ENCODE peak calls at places on chromosome 1, in seven cellular contexts. One of them, this sample, is unnamed.

GRCh38 chr1:9438431-9439073 is 100.7 kb upstream of the SLC25A33 start:
- DNase-seq in HepG2: peak
- DNase-seq in GM23338: no peak
- DNase-seq in breast epithelium: peak
- DNase-seq in SK-N-SH: no peak
- DNase-seq in endothelial cell of umbilical vein: peak
- DNase-seq in K562: no peak
- DNase-seq in this sample: peak

GRCh38 chr1:79197421-79197820 is 190.9 kb upstream of the ADGRL4 start:
- DNase-seq in endothelial cell of umbilical vein: peak
- DNase-seq in GM23338: peak
- DNase-seq in K562: no peak
- DNase-seq in SK-N-SH: peak
- DNase-seq in breast epithelium: no peak
- DNase-seq in HepG2: no peak
- DNase-seq in this sample: no peak

GRCh38 chr1:236848274-236848925 is 53.3 kb downstream of the MTR start:
- DNase-seq in endothelial cell of umbilical vein: no peak
- DNase-seq in HepG2: no peak
- DNase-seq in SK-N-SH: no peak
- DNase-seq in breast epithelium: no peak
- DNase-seq in K562: no peak
- DNase-seq in GM23338: no peak
- DNase-seq in this sample: no peak

GRCh38 chr1:44842763-44843655 is at the start of gene PTCH2:
- DNase-seq in endothelial cell of umbilical vein: peak
- DNase-seq in breast epithelium: peak
- DNase-seq in SK-N-SH: peak
- DNase-seq in GM23338: peak
- DNase-seq in HepG2: peak
- DNase-seq in K562: peak
- DNase-seq in this sample: no peak

GRCh38 chr1:153291514-153291913 is 21.2 kb downstream of the PGLYRP3 start:
- DNase-seq in GM23338: no peak
- DNase-seq in K562: no peak
- DNase-seq in breast epithelium: no peak
- DNase-seq in HepG2: no peak
- DNase-seq in SK-N-SH: no peak
- DNase-seq in endothelial cell of umbilical vein: no peak
- DNase-seq in this sample: peak

GRCh38 chr1:245264226-245264625 is 109.4 kb downstream of the KIF26B start:
- DNase-seq in GM23338: no peak
- DNase-seq in K562: no peak
- DNase-seq in SK-N-SH: no peak
- DNase-seq in endothelial cell of umbilical vein: no peak
- DNase-seq in HepG2: no peak
- DNase-seq in breast epithelium: no peak
- DNase-seq in this sample: no peak

GRCh38 chr1:218369688-218370511 is 24.8 kb downstream of the TGFB2 start:
- DNase-seq in SK-N-SH: no peak
- DNase-seq in endothelial cell of umbilical vein: no peak
- DNase-seq in GM23338: no peak
- DNase-seq in HepG2: no peak
- DNase-seq in K562: no peak
- DNase-seq in breast epithelium: no peak
- DNase-seq in this sample: no peak

GRCh38 chr1:11590395-11590794 is 63.8 kb downstream of the FBXO2 start:
- DNase-seq in SK-N-SH: no peak
- DNase-seq in K562: peak
- DNase-seq in breast epithelium: no peak
- DNase-seq in GM23338: peak
- DNase-seq in HepG2: no peak
- DNase-seq in endothelial cell of umbilical vein: no peak
- DNase-seq in this sample: no peak

GRCh38 chr1:99538618-99538956 is 107.3 kb upstream of the PALMD start:
- DNase-seq in SK-N-SH: no peak
- DNase-seq in HepG2: no peak
- DNase-seq in endothelial cell of umbilical vein: no peak
- DNase-seq in K562: no peak
- DNase-seq in GM23338: no peak
- DNase-seq in breast epithelium: no peak
- DNase-seq in this sample: no peak

GRCh38 chr1:66383168-66383567 is 150.8 kb upstream of the SGIP1 start:
- DNase-seq in SK-N-SH: no peak
- DNase-seq in endothelial cell of umbilical vein: no peak
- DNase-seq in K562: no peak
- DNase-seq in GM23338: peak
- DNase-seq in HepG2: no peak
- DNase-seq in breast epithelium: no peak
- DNase-seq in this sample: no peak

GRCh38 chr1:166330096-166330495 is 163.3 kb upstream of the FAM78B start:
- DNase-seq in GM23338: no peak
- DNase-seq in SK-N-SH: no peak
- DNase-seq in endothelial cell of umbilical vein: no peak
- DNase-seq in breast epithelium: no peak
- DNase-seq in K562: no peak
- DNase-seq in HepG2: no peak
- DNase-seq in this sample: no peak

GRCh38 chr1:151989131-151989868 is 4.4 kb downstream of the S100A10 start:
- DNase-seq in breast epithelium: no peak
- DNase-seq in SK-N-SH: no peak
- DNase-seq in K562: no peak
- DNase-seq in GM23338: no peak
- DNase-seq in HepG2: no peak
- DNase-seq in endothelial cell of umbilical vein: peak
- DNase-seq in this sample: no peak

GRCh38 chr1:53367503-53368313 is 39.8 kb upstream of the LRP8 start:
- DNase-seq in K562: peak
- DNase-seq in GM23338: no peak
- DNase-seq in breast epithelium: no peak
- DNase-seq in endothelial cell of umbilical vein: no peak
- DNase-seq in SK-N-SH: peak
- DNase-seq in HepG2: no peak
- DNase-seq in this sample: peak

GRCh38 chr1:111234866-111235265 is 7.4 kb downstream of the CHI3L2 start:
- DNase-seq in SK-N-SH: no peak
- DNase-seq in HepG2: no peak
- DNase-seq in GM23338: no peak
- DNase-seq in breast epithelium: no peak
- DNase-seq in K562: no peak
- DNase-seq in endothelial cell of umbilical vein: no peak
- DNase-seq in this sample: no peak

GRCh38 chr1:16324456-16324890 is 27.8 kb downstream of the FBXO42 start:
- DNase-seq in endothelial cell of umbilical vein: peak
- DNase-seq in breast epithelium: no peak
- DNase-seq in K562: no peak
- DNase-seq in HepG2: no peak
- DNase-seq in GM23338: no peak
- DNase-seq in SK-N-SH: no peak
- DNase-seq in this sample: no peak

GRCh38 chr1:154493276-154493675 is 8.7 kb upstream of the TDRD10 start:
- DNase-seq in breast epithelium: no peak
- DNase-seq in K562: no peak
- DNase-seq in endothelial cell of umbilical vein: peak
- DNase-seq in GM23338: peak
- DNase-seq in SK-N-SH: peak
- DNase-seq in HepG2: no peak
- DNase-seq in this sample: no peak

GRCh38 chr1:13830616-13831280 is 130.8 kb downstream of the PRDM2 start:
- DNase-seq in SK-N-SH: peak
- DNase-seq in endothelial cell of umbilical vein: no peak
- DNase-seq in breast epithelium: no peak
- DNase-seq in K562: no peak
- DNase-seq in GM23338: no peak
- DNase-seq in HepG2: no peak
- DNase-seq in this sample: peak

GRCh38 chr1:85240174-85240601 is 19.3 kb downstream of the C1orf52 start:
- DNase-seq in GM23338: peak
- DNase-seq in breast epithelium: no peak
- DNase-seq in endothelial cell of umbilical vein: no peak
- DNase-seq in K562: no peak
- DNase-seq in HepG2: no peak
- DNase-seq in SK-N-SH: no peak
- DNase-seq in this sample: no peak

GRCh38 chr1:58964428-58964827 is 180.6 kb upstream of the JUN start:
- DNase-seq in GM23338: no peak
- DNase-seq in K562: no peak
- DNase-seq in breast epithelium: no peak
- DNase-seq in HepG2: no peak
- DNase-seq in SK-N-SH: no peak
- DNase-seq in endothelial cell of umbilical vein: no peak
- DNase-seq in this sample: no peak
- TF ChIP-seq POLR2AphosphoS5 in GM23338: no peak
- TF ChIP-seq POLR2AphosphoS5 in K562: no peak
- TF ChIP-seq POLR2AphosphoS5 in breast epithelium: no peak
- TF ChIP-seq POLR2AphosphoS5 in HepG2: no peak
- TF ChIP-seq POLR2AphosphoS5 in SK-N-SH: no peak
- TF ChIP-seq POLR2AphosphoS5 in endothelial cell of umbilical vein: no peak
- TF ChIP-seq POLR2AphosphoS5 in this sample: no peak

DNA sequence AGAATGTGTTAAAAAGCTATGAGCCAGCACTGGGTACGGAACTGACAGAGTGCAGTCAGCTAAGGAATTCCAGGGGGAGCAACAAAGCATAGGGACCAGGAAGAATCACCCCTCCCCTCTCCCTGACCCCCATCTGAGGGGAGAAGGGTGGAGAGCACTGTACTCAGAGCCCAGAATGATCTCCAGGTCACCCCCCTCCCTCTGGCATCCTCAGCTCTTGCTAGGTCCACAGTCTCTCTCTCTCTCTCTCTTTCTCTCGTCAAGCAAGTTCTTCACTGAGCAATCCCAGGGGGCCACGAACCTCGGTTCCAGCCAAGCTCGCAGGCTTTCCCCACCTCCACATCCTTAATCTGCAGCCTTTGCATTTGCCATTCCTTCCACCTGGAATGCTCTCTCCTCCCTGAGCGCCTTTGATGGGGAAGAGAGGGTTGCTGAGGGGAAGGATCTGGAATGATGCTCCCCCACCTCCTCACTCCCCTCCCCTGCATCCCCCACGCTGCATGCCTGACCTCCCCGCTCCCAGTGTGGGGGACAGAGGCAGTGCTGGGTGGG is 6.7 kb upstream of the WASF2 start:
- DNase-seq in breast epithelium: no peak
- DNase-seq in K562: no peak
- DNase-seq in SK-N-SH: no peak
- DNase-seq in endothelial cell of umbilical vein: no peak
- DNase-seq in GM23338: peak
- DNase-seq in HepG2: no peak
- DNase-seq in this sample: no peak
- TF ChIP-seq CTCF in breast epithelium: no peak
- TF ChIP-seq CTCF in K562: no peak
- TF ChIP-seq CTCF in SK-N-SH: peak
- TF ChIP-seq CTCF in endothelial cell of umbilical vein: no peak
- TF ChIP-seq CTCF in GM23338: peak
- TF ChIP-seq CTCF in HepG2: peak
- TF ChIP-seq CTCF in this sample: peak

GRCh38 chr1:57963545-57963944 is 539.7 kb upstream of the DAB1 start:
- DNase-seq in breast epithelium: no peak
- DNase-seq in HepG2: no peak
- DNase-seq in endothelial cell of umbilical vein: no peak
- DNase-seq in SK-N-SH: no peak
- DNase-seq in K562: no peak
- DNase-seq in GM23338: no peak
- DNase-seq in this sample: no peak

GRCh38 chr1:57966340-57966739 is 542.5 kb upstream of the DAB1 start:
- DNase-seq in HepG2: no peak
- DNase-seq in SK-N-SH: no peak
- DNase-seq in K562: no peak
- DNase-seq in breast epithelium: no peak
- DNase-seq in GM23338: peak
- DNase-seq in endothelial cell of umbilical vein: no peak
- DNase-seq in this sample: no peak

DNA sequence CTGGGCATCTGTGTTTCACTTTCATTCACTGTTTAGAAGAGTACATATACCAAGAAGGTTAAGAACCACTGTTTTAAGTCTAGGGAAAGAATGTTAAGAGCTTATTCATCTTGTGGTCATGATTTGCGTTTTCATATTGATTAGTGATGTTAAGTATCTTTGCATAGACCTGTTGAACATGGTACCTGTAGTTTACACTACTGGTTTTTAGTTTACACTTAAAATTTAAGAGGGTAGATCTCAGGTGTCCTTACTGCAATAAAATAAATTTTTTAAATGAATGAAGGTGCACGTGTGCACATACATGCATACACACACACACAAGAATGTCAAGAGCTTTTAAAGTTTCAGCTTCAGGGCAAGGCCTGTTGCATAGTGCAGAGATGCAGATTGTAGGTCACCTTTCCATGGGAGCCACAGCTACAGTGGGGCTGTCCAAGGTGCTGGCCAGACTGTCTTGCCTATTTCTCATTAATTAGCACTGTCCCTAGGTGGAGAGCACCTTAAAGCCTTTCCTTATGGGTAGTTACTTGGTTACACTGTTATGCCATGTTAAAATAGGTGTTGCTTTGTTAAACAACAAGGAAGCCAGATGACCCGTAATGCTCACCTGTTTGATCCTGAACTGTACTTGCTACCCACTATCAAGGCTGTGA is 543.0 kb upstream of the DAB1 start:
- DNase-seq in K562: no peak
- DNase-seq in GM23338: peak
- DNase-seq in HepG2: no peak
- DNase-seq in breast epithelium: no peak
- DNase-seq in endothelial cell of umbilical vein: no peak
- DNase-seq in SK-N-SH: no peak
- DNase-seq in this sample: no peak
- TF ChIP-seq POLR2AphosphoS5 in K562: no peak
- TF ChIP-seq POLR2AphosphoS5 in GM23338: no peak
- TF ChIP-seq POLR2AphosphoS5 in HepG2: no peak
- TF ChIP-seq POLR2AphosphoS5 in breast epithelium: no peak
- TF ChIP-seq POLR2AphosphoS5 in endothelial cell of umbilical vein: no peak
- TF ChIP-seq POLR2AphosphoS5 in SK-N-SH: no peak
- TF ChIP-seq POLR2AphosphoS5 in this sample: no peak

GRCh38 chr1:158140871-158141270 is 39.8 kb upstream of the CD1D start:
- DNase-seq in HepG2: no peak
- DNase-seq in SK-N-SH: no peak
- DNase-seq in endothelial cell of umbilical vein: no peak
- DNase-seq in GM23338: no peak
- DNase-seq in breast epithelium: no peak
- DNase-seq in K562: no peak
- DNase-seq in this sample: no peak
- TF ChIP-seq CTCF in HepG2: no peak
- TF ChIP-seq CTCF in SK-N-SH: no peak
- TF ChIP-seq CTCF in endothelial cell of umbilical vein: no peak
- TF ChIP-seq CTCF in GM23338: no peak
- TF ChIP-seq CTCF in breast epithelium: no peak
- TF ChIP-seq CTCF in K562: no peak
- TF ChIP-seq CTCF in this sample: no peak

GRCh38 chr1:2404142-2404889 is 8.0 kb downstream of the PEX10 start:
- DNase-seq in SK-N-SH: no peak
- DNase-seq in HepG2: no peak
- DNase-seq in GM23338: no peak
- DNase-seq in breast epithelium: no peak
- DNase-seq in endothelial cell of umbilical vein: no peak
- DNase-seq in K562: no peak
- DNase-seq in this sample: no peak
- TF ChIP-seq POLR2AphosphoS5 in SK-N-SH: peak
- TF ChIP-seq POLR2AphosphoS5 in HepG2: peak
- TF ChIP-seq POLR2AphosphoS5 in GM23338: no peak
- TF ChIP-seq POLR2AphosphoS5 in breast epithelium: no peak
- TF ChIP-seq POLR2AphosphoS5 in endothelial cell of umbilical vein: no peak
- TF ChIP-seq POLR2AphosphoS5 in K562: no peak
- TF ChIP-seq POLR2AphosphoS5 in this sample: no peak

GRCh38 chr1:221174598-221174997 is 295.4 kb downstream of the HLX start:
- DNase-seq in breast epithelium: no peak
- DNase-seq in GM23338: peak
- DNase-seq in K562: no peak
- DNase-seq in endothelial cell of umbilical vein: no peak
- DNase-seq in SK-N-SH: no peak
- DNase-seq in HepG2: no peak
- DNase-seq in this sample: no peak
- TF ChIP-seq CTCF in breast epithelium: no peak
- TF ChIP-seq CTCF in GM23338: peak
- TF ChIP-seq CTCF in K562: peak
- TF ChIP-seq CTCF in endothelial cell of umbilical vein: no peak
- TF ChIP-seq CTCF in SK-N-SH: no peak
- TF ChIP-seq CTCF in HepG2: peak
- TF ChIP-seq CTCF in this sample: no peak

This sample was measured in esophagus muscularis mucosa.